ENCODE peak calls at places on chromosomes 13 and 19, in seven cellular contexts. L, I, K, M, B, R and G are unnamed samples. For H3K4me1, the result is how much of the 10 kb centered on the place peaks cover.

GRCh38 chr19:53982611-53983010 is 8.8 kb upstream of the CACNG6 start:
- DNase-seq in M (no peak), R (no peak), K (no peak), L (peak), B (peak), I (no peak), G (no peak)

GRCh38 chr19:48501446-48501960 is 10.1 kb downstream of the LMTK3 start:
- DNase-seq in B (peak), M (peak), K (peak), I (no peak), R (peak), L (peak), G (peak)

GRCh38 chr13:98327326-98328314 is 150.6 kb upstream of the RNF113B start:
- DNase-seq in B (no peak), L (no peak), K (no peak), I (no peak), M (no peak), R (no peak), G (peak)

GRCh38 chr19:52190679-52191293 is 934 bp downstream of the PPP2R1A start:
- DNase-seq in L (peak), K (no peak), M (peak), I (peak), B (no peak), R (peak), G (peak)

GRCh38 chr19:45528149-45528743 is 21.0 kb downstream of the VASP start:
- DNase-seq in R (no peak), K (peak), I (no peak), L (peak), B (no peak), M (no peak), G (peak)

GRCh38 chr13:90686438-90686837 is 661.0 kb upstream of the MIR17HG start:
- DNase-seq in I (no peak), R (no peak), M (no peak), L (peak), K (no peak), B (no peak), G (no peak)

GRCh38 chr13:67134322-67135129 is 95.6 kb downstream of the PCDH9 start:
- DNase-seq in M (no peak), L (no peak), R (peak), B (no peak), K (no peak), I (no peak), G (no peak)

GRCh38 chr13:20389696-20390525 is 135.7 kb downstream of the CRYL1 start:
- DNase-seq in I (no peak), B (no peak), R (no peak), M (no peak), K (no peak), L (no peak), G (no peak)

GRCh38 chr19:44747739-44748425 is 626 bp upstream of the BCL3 start:
- DNase-seq in R (no peak), B (peak), K (no peak), M (peak), I (peak), L (peak), G (peak)

GRCh38 chr13:50209646-50210045 is 194.4 kb downstream of the KCNRG start:
- DNase-seq in L (no peak), B (no peak), K (no peak), I (no peak), M (no peak), R (no peak), G (no peak)

GRCh38 chr13:29903524-29903923 is 53.1 kb upstream of the UBL3 start:
- DNase-seq in L (no peak), M (no peak), R (no peak), K (no peak), B (no peak), I (no peak), G (no peak)

GRCh38 chr13:31756346-31756745 is 17.0 kb downstream of the RXFP2 start:
- DNase-seq in L (no peak), R (no peak), K (peak), B (no peak), M (no peak), I (no peak), G (no peak)

GRCh38 chr13:112434937-112435523 is 58.9 kb downstream of the SPACA7 start:
- DNase-seq in M (no peak), L (no peak), B (no peak), I (peak), R (no peak), K (no peak), G (no peak)

GRCh38 chr19:44613295-44614168 is at the start of gene IGSF23:
- DNase-seq in R (no peak), I (no peak), B (no peak), L (no peak), K (no peak), M (peak), G (peak)

GRCh38 chr13:25167349-25167748 is 4.7 kb downstream of the AMER2 start:
- DNase-seq in B (no peak), R (no peak), K (no peak), I (no peak), L (no peak), M (no peak), G (no peak)

GRCh38 chr19:47518139-47518538 is 3.3 kb upstream of the NAPA start:
- DNase-seq in M (no peak), R (peak), B (no peak), L (no peak), I (no peak), K (no peak), G (no peak)

GRCh38 chr13:50085063-50085462 is 69.8 kb downstream of the KCNRG start:
- DNase-seq in R (peak), I (no peak), K (no peak), M (no peak), B (no peak), L (no peak), G (peak)

GRCh38 chr13:42656136-42656535 is 82.2 kb downstream of the TNFSF11 start:
- DNase-seq in K (no peak), L (no peak), B (no peak), I (no peak), R (no peak), M (no peak), G (no peak)

GRCh38 chr13:93466502-93467036 is 240.0 kb downstream of the GPC6 start:
- DNase-seq in R (no peak), M (no peak), L (no peak), I (no peak), B (no peak), K (no peak), G (no peak)

GRCh38 chr19:35753634-35754364 is 3.0 kb downstream of the HSPB6 start:
- DNase-seq in L (no peak), R (no peak), K (no peak), B (no peak), I (no peak), M (no peak), G (no peak)

GRCh38 chr19:1468274-1469199 is 10.5 kb downstream of the C19orf25 start:
- DNase-seq in K (no peak), M (no peak), I (no peak), L (no peak), R (peak), B (no peak), G (no peak)

GRCh38 chr19:1466018-1466460 is 13.0 kb downstream of the C19orf25 start:
- DNase-seq in L (no peak), B (no peak), K (no peak), R (no peak), M (no peak), I (no peak), G (no peak)

GRCh38 chr19:1466461-1467227 is 12.4 kb downstream of the C19orf25 start:
- DNase-seq in I (no peak), K (no peak), M (no peak), R (no peak), L (no peak), B (no peak), G (no peak)

GRCh38 chr19:1467512-1468273 is 11.3 kb downstream of the C19orf25 start:
- DNase-seq in R (no peak), L (no peak), I (no peak), B (no peak), M (no peak), K (no peak), G (no peak)

GRCh38 chr19:1467228-1467511 is 11.8 kb downstream of the C19orf25 start:
- DNase-seq in I (no peak), B (no peak), R (no peak), M (no peak), L (no peak), K (no peak), G (no peak)
- H3K4me1 ChIP-seq in I (half or more), B (under half), R (under half), M (half or more), L (half or more), K (under half), G (under half)

GRCh38 chr13:76020421-76020955 is 384.4 kb downstream of the LMO7 start:
- DNase-seq in M (no peak), R (no peak), I (no peak), K (no peak), L (no peak), B (no peak), G (no peak)

GRCh38 chr13:76016799-76017198 is 380.7 kb downstream of the LMO7 start:
- DNase-seq in B (no peak), L (peak), K (no peak), I (no peak), R (peak), M (no peak), G (peak)

GRCh38 chr13:76023644-76024043 is 387.5 kb downstream of the LMO7 start:
- DNase-seq in I (no peak), B (no peak), K (peak), M (no peak), R (no peak), L (no peak), G (no peak)

GRCh38 chr13:76017861-76018556 is 381.9 kb downstream of the LMO7 start:
- DNase-seq in K (no peak), R (no peak), M (no peak), I (no peak), L (no peak), B (no peak), G (no peak)

GRCh38 chr13:76019421-76020044 is 383.4 kb downstream of the LMO7 start:
- DNase-seq in K (no peak), B (no peak), R (peak), L (no peak), I (no peak), M (peak), G (no peak)
- TF ChIP-seq CTCF in K (peak), B (peak), R (peak), L (no peak), I (no peak), M (no peak), G (no peak)

GRCh38 chr13:28385362-28385761 is 109.6 kb downstream of the FLT1 start:
- DNase-seq in R (no peak), K (no peak), B (no peak), I (no peak), L (no peak), M (no peak), G (no peak)
- H3K4me3 ChIP-seq in R (no peak), K (no peak), B (no peak), I (no peak), L (no peak), M (no peak), G (no peak)

GRCh38 chr19:39409886-39410619 is 2.4 kb upstream of the PLEKHG2 start:
- DNase-seq in B (no peak), M (peak), I (peak), K (no peak), R (peak), L (peak), G (peak)
- H3K4me1 ChIP-seq in B (half or more), M (under half), I (under half), K (under half), R (under half), L (half or more), G (under half)

DNA sequence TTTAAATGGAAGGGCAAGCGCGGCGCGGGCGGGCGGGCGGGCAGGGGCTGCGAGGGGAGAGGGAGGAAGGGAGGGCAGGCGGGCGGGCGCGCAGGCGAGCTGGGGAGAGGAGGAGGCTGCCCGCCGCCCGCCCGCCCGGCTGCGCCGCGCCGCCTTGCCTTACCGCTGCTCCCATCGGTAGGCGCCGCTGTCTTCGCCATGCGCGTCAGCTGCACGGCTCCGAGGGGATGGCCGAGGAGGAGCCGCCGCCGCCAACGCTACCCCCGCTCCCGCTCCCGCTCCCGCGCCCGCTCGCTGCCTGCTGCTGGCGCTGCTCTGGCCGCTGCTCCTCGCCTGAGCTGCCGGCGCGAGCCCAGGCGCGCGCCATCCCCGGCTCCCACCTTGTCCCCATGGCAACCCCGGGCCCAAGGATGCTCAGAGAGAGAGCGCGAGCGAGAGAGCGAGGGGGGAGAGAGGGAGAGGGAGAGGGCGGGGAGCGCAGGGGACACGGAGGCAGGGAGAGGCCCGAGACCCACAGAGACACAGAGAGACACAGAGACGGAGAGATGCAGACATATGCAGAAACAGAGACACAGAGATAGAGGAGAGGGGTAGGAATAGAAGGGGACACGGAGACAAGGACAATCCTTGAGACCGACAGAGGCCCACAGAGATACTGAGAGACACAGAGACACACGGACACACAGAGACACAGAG is 40.3 kb downstream of the DEDD2 start:
- DNase-seq in K (no peak), B (peak), R (peak), I (no peak), M (peak), L (peak), G (peak)
- TF ChIP-seq CTCF in K (peak), B (peak), R (peak), I (peak), M (peak), L (no peak), G (peak)

GRCh38 chr19:16002380-16002779 is 53.6 kb downstream of the OR10H4 start:
- DNase-seq in L (no peak), I (peak), B (no peak), R (no peak), M (no peak), K (no peak), G (no peak)
- H3K4me3 ChIP-seq in L (no peak), I (peak), B (no peak), R (no peak), M (peak), K (peak), G (no peak)

GRCh38 chr19:40716031-40716654 is 543 bp downstream of the COQ8B start:
- DNase-seq in I (peak), L (no peak), M (peak), K (peak), R (peak), B (peak), G (no peak)

GRCh38 chr19:40717880-40718773 is 1.2 kb downstream of the ITPKC start:
- DNase-seq in I (no peak), K (no peak), L (peak), B (peak), M (peak), R (peak), G (peak)

GRCh38 chr19:40716655-40717324 is at the start of the genes COQ8B and ITPKC:
- DNase-seq in K (peak), R (peak), I (peak), B (peak), M (peak), L (peak), G (peak)

GRCh38 chr19:40718774-40719391 is 2.0 kb downstream of the ITPKC start:
- DNase-seq in K (peak), M (peak), I (peak), B (peak), L (peak), R (peak), G (peak)

DNA sequence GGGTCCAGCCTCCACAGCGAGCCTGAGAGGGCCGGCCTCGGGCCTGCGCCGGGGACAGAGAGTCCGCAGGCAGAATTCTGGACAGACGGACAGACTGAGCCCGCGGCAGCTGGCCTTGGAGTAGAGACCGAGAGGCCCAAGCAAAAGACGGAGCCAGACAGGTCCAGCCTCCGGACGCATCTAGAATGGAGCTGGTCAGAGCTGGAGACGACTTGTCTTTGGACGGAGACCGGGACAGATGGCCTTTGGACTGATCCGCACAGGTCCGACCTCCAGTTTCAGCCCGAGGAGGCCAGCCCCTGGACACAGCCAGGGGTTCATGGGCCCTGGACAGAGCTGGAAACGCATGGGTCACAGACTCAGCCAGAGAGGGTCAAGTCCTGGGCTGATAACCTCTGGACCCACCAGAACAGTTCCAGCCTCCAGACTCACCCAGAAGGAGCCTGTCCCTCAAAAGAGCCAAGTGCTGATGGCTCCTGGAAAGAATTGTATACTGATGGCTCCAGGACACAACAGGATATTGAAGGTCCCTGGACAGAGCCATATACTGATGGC is 490 bp downstream of the ITPKC start:
- DNase-seq in I (no peak), K (no peak), M (peak), B (no peak), R (no peak), L (peak), G (peak)
- H3K4me1 ChIP-seq in I (half or more), K (under half), M (under half), B (under half), R (under half), L (half or more), G (under half)

GRCh38 chr13:99970761-99971575 is 599 bp downstream of the ZIC5 start:
- DNase-seq in K (no peak), R (no peak), M (no peak), I (peak), L (no peak), B (no peak), G (peak)
- TF ChIP-seq CTCF in K (no peak), R (no peak), M (no peak), I (no peak), L (no peak), B (no peak), G (no peak)